ENCODE peak calls at places on chromosomes 4 and X, in six cellular contexts. H is Panc1, A is transverse colon, U is suprapubic skin, P is stomach, M is GM12878. W is an unnamed sample.
A peak's percentile ranks its signal among the peaks of the same experiment; 100 is the strongest.

GRCh38 chrX:154028502-154029184 is 8.9 kb upstream of the IRAK1 start:
- DNase-seq in H (no peak), A (peak; percentile 63), P (no peak), U (no peak), M (no peak), W (peak; percentile 52)

GRCh38 chr4:67674098-67674497 is 26.9 kb downstream of the UBA6 start:
- DNase-seq in A (no peak), H (no peak), U (no peak), M (no peak), P (no peak), W (no peak)

GRCh38 chr4:14348506-14348905 is 653.8 kb upstream of the CPEB2 start:
- DNase-seq in M (no peak), P (no peak), A (no peak), U (no peak), H (no peak), W (no peak)

GRCh38 chr4:4401049-4401448 is 14.1 kb downstream of the NSG1 start:
- DNase-seq in U (no peak), M (no peak), P (no peak), H (no peak), A (no peak), W (no peak)

GRCh38 chr4:72604324-72604723 is 35.3 kb upstream of the ADAMTS3 start:
- DNase-seq in M (no peak), P (no peak), H (no peak), A (no peak), U (no peak), W (no peak)

GRCh38 chr4:76365636-76366035 is 55.3 kb downstream of the CCDC158 start:
- DNase-seq in M (no peak), A (no peak), H (no peak), P (no peak), U (no peak), W (no peak)

GRCh38 chrX:79081895-79082512 is 62.5 kb upstream of the GPR174 start:
- DNase-seq in H (peak; percentile 10), P (no peak), A (no peak), M (peak; percentile 61), U (no peak), W (no peak)

GRCh38 chr4:130395871-130396270 is 1299.9 kb downstream of the C4orf33 start:
- DNase-seq in P (no peak), M (no peak), A (no peak), U (no peak), H (peak; percentile 15), W (no peak)

GRCh38 chr4:124868495-124868894 is 156.0 kb upstream of the ANKRD50 start:
- DNase-seq in P (no peak), H (no peak), A (no peak), U (no peak), M (no peak), W (no peak)

GRCh38 chrX:150163181-150163930 is 199.8 kb upstream of the MAMLD1 start:
- DNase-seq in U (no peak), H (no peak), A (no peak), P (no peak), M (no peak), W (no peak)

GRCh38 chrX:71944369-71944768 is 33.7 kb downstream of the NHSL2 start:
- DNase-seq in M (no peak), A (no peak), H (no peak), U (no peak), P (no peak), W (no peak)

GRCh38 chr4:1040344-1041146 is 29.1 kb downstream of the FGFRL1 start:
- DNase-seq in U (no peak), A (no peak), H (no peak), P (no peak), M (no peak), W (no peak)

GRCh38 chr4:8192748-8193738 is 6.0 kb upstream of the SH3TC1 start:
- DNase-seq in P (peak; percentile 82), A (peak; percentile 77), M (peak; percentile 78), U (no peak), H (peak; percentile 12), W (peak; percentile 86)

GRCh38 chr4:40916880-40917279 is 167.1 kb downstream of the NSUN7 start:
- DNase-seq in H (no peak), A (peak; percentile 23), U (no peak), M (no peak), P (peak; percentile 42), W (no peak)

GRCh38 chrX:14591976-14592375 is 62.6 kb downstream of the GLRA2 start:
- DNase-seq in H (no peak), U (no peak), P (no peak), A (no peak), M (no peak), W (no peak)

GRCh38 chrX:110941906-110942305 is 146.3 kb upstream of the CHRDL1 start:
- DNase-seq in A (no peak), H (no peak), M (no peak), P (no peak), U (no peak), W (no peak)

GRCh38 chrX:107763647-107764046 is 11.9 kb downstream of the TSC22D3 start:
- DNase-seq in M (no peak), H (no peak), P (no peak), A (no peak), U (no peak), W (no peak)

GRCh38 chr4:52098618-52099017 is 47.5 kb downstream of the SPATA18 start:
- DNase-seq in P (no peak), A (no peak), U (no peak), H (no peak), M (no peak), W (no peak)

GRCh38 chr4:89215736-89216135 is 91.9 kb downstream of the GPRIN3 start:
- DNase-seq in H (no peak), P (no peak), U (no peak), M (no peak), A (no peak), W (no peak)

GRCh38 chrX:72029473-72030411 is 102.0 kb downstream of the RTL5 start:
- DNase-seq in H (peak; percentile 20), M (no peak), P (no peak), A (no peak), U (no peak), W (no peak)

GRCh38 chr4:124783847-124784246 is 71.3 kb upstream of the ANKRD50 start:
- DNase-seq in H (no peak), P (no peak), U (no peak), A (no peak), M (no peak), W (no peak)

GRCh38 chr4:56757821-56758400 is 63.6 kb downstream of the SPINK2 start:
- DNase-seq in H (peak; percentile 69), M (peak; percentile 82), U (no peak), A (peak; percentile 69), P (peak; percentile 34), W (peak; percentile 86)

GRCh38 chrX:95505721-95506120 is 1178.9 kb upstream of the DIAPH2 start:
- DNase-seq in M (no peak), P (no peak), A (no peak), U (no peak), H (no peak), W (no peak)

GRCh38 chr4:42618018-42618417 is 38.9 kb downstream of the ATP8A1 start:
- DNase-seq in M (no peak), U (no peak), A (peak; percentile 57), P (no peak), H (no peak), W (no peak)

GRCh38 chr4:10091531-10092181 is 24.9 kb downstream of the WDR1 start:
- DNase-seq in M (no peak), P (no peak), A (no peak), U (no peak), H (no peak), W (peak; percentile 71)
- H3K36me3 ChIP-seq in M (peaks cover 65% of the 10 kb centered on the region), P (peaks cover 94% of the 10 kb centered on the region), A (peaks cover 48% of the 10 kb centered on the region), U (peaks cover 80% of the 10 kb centered on the region), H (no peaks in the 10 kb centered on the region), W (peaks cover 4% of the 10 kb centered on the region)

DNA sequence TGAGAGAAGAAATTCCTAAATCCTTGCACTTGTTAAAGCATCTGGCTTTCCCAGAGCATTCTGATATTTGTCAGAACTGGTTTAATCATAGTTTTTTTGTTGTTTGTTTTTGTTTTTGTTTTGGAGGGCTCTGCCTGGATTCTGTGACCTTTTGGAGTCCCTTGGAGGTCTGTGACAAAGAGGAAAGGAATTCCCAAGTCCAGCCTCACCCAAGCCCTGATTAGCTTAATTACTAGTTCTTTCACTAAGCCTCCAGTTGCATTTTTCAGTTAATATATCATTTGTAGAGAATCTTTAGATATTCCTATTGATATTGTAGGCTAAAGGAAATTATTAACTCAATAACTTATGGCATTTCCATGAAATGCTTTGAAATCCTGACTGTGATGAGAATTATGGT is 689 bp downstream of the ACE2 start:
- DNase-seq in M (no peak), A (no peak), P (no peak), H (no peak), U (no peak), W (no peak)
- H3K27ac ChIP-seq in M (no peak overlapping the region), A (no peak overlapping the region), P (no peak overlapping the region), H (no peak overlapping the region), U (no peak overlapping the region), W (no peak overlapping the region)

DNA sequence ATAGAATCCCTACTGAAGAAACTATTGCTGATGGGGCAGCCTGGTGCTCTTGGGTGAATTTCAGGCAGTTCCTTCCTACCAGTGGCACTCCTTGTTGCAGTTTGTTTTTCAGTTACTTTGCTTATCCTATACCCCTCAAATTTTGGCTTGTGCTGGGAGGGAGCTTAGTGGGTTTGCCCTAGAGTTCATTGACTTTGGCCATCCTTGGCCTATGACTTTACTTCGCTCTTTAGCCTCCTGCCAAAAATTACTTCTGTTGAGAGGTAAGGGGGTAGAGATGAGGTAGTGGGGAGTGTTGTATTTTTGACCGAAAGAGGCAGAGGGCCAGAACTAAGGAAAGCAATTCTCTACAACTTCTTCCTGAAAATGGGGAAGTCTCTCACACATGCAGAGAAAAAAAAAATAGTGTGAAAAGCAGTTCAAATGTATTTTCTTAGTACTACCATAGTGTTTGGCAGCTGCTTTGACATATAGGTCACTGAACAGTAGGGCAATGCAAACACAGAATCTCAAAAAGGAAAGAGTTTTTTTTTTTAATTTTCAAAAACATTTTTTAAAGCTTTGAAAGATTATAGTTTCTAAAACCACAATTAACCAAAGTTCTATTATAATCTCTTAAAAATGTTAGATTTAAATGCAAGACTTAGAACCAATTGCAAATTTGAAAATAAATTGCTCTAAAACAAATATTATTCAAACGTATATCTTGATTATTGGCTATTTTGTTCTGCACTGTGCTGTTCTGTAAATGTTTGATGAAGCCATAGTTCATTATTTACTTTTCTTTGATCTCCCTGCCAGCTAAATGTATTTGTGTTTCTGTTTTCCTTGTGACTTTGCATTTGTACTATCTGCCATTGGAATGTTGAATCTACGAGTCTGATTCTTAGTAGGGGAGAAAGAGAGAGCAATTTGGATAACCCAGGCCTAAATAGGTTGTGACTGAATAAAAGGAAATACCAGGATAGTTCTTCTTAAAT is 73.6 kb downstream of the DCK start:
- DNase-seq in U (no peak), H (no peak), A (no peak), P (no peak), M (no peak), W (no peak)
- TF ChIP-seq POLR2AphosphoS5 in U (no peak), H (no peak), A (no peak), P (peak; percentile 57), M (no peak), W (no peak)

GRCh38 chr4:168885416-168885815 is 124.6 kb downstream of the CBR4 start:
- DNase-seq in H (no peak), M (no peak), A (no peak), P (no peak), U (no peak), W (no peak)

GRCh38 chr4:168891086-168891485 is 119.0 kb downstream of the CBR4 start:
- DNase-seq in H (no peak), A (no peak), P (no peak), M (no peak), U (no peak), W (no peak)

GRCh38 chr4:168887809-168888208 is 122.2 kb downstream of the CBR4 start:
- DNase-seq in A (no peak), P (no peak), M (no peak), U (no peak), H (no peak), W (no peak)

GRCh38 chr4:168886361-168886760 is 123.7 kb downstream of the CBR4 start:
- DNase-seq in P (no peak), H (no peak), U (no peak), M (no peak), A (no peak), W (no peak)

GRCh38 chr4:168888715-168889215 is 121.3 kb downstream of the CBR4 start:
- DNase-seq in A (no peak), P (no peak), H (no peak), U (no peak), M (no peak), W (no peak)
- H3K36me3 ChIP-seq in A (peaks cover 25% of the 10 kb centered on the region), P (peaks cover 41% of the 10 kb centered on the region), H (no peaks in the 10 kb centered on the region), U (peaks cover 37% of the 10 kb centered on the region), M (no peaks in the 10 kb centered on the region), W (peaks cover 55% of the 10 kb centered on the region)

W was measured in spleen.